ENCODE peak calls at places on chromosomes 16 and 17, in six cellular contexts. C is sigmoid colon, Y is GM23338, X is endothelial cell of umbilical vein, M is H1, O is SK-N-SH. T is an unnamed sample.

GRCh38 chr16:50591800-50592771 is 43.9 kb downstream of the NKD1 start:
- DNase-seq in C (peak), Y (peak), X (no peak), M (no peak), O (peak), T (peak)

GRCh38 chr17:7676533-7676932 is 10.8 kb downstream of the TP53 start:
- DNase-seq in C (no peak), Y (peak), X (no peak), M (no peak), O (no peak), T (no peak)

GRCh38 chr16:67169642-67170167 is 633 bp upstream of the NOL3 start:
- DNase-seq in C (no peak), Y (peak), X (peak), M (peak), O (peak), T (peak)

GRCh38 chr17:73786286-73786743 is 142.1 kb upstream of the SDK2 start:
- DNase-seq in C (no peak), Y (peak), X (no peak), M (peak), O (no peak), T (peak)

GRCh38 chr16:68973611-68974120 is 130.3 kb downstream of the TANGO6 start:
- DNase-seq in C (no peak), Y (no peak), X (no peak), M (no peak), O (no peak), T (no peak)

GRCh38 chr17:1643999-1644492 is 1.5 kb downstream of the SCARF1 start:
- DNase-seq in C (no peak), Y (no peak), X (peak), M (no peak), O (no peak), T (no peak)

GRCh38 chr17:67082110-67082509 is 37.8 kb downstream of the CACNG1 start:
- DNase-seq in C (no peak), Y (no peak), X (no peak), M (no peak), O (no peak), T (no peak)

GRCh38 chr16:67767953-67768352 is 38.4 kb downstream of the RANBP10 start:
- DNase-seq in C (no peak), Y (no peak), X (no peak), M (no peak), O (no peak), T (no peak)

GRCh38 chr17:82647593-82648164 is 565 bp downstream of the WDR45B start:
- DNase-seq in C (peak), Y (peak), X (peak), M (no peak), O (peak), T (peak)

GRCh38 chr17:81550830-81551457 is 1.2 kb downstream of the FAAP100 start:
- DNase-seq in C (no peak), Y (no peak), X (no peak), M (no peak), O (no peak), T (no peak)

GRCh38 chr16:84029297-84030096 is 13.1 kb downstream of the SLC38A8 start:
- DNase-seq in C (no peak), Y (no peak), X (no peak), M (no peak), O (no peak), T (no peak)

GRCh38 chr17:78231991-78232759 is 744 bp downstream of the TMEM235 start:
- DNase-seq in C (no peak), Y (peak), X (no peak), M (peak), O (peak), T (no peak)

DNA sequence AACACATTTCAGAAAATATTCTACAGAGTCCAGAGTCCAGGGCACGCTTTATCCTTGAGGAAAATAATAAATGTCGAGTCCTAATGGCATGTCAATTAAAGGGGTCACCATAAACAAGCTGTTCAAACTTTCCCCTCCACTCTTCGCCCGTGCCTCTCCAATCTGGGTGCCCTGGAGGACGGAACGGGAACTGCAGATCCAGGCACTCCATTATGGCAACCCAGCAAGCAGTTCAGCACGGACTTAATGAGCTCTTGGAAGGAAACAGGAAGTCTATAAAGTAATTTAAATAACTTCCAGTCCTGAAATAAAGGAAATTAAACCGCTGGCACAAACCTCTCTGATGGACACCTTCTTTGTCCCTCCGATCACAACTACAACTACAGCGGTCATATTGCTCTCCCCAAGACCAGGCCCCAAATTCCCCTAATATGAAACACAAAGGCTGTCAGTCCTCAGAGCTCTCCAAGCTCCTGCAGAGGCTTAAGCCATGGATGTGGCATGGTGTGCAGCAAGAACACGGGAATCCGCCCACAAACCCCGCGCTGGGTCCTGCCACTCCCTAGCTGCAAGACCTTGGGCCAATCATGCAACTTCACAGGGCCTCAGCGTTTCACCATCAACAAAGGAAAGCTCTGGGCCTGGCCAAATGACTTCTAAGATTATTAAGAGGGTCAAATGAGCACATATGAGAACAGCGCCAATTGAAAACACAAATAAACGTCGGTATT is 52.6 kb downstream of the ZFHX3 start:
- DNase-seq in C (no peak), Y (peak), X (no peak), M (peak), O (peak), T (peak)
- TF ChIP-seq POLR2AphosphoS5 in C (no peak), Y (no peak), X (no peak), M (no peak), O (no peak), T (no peak)

DNA sequence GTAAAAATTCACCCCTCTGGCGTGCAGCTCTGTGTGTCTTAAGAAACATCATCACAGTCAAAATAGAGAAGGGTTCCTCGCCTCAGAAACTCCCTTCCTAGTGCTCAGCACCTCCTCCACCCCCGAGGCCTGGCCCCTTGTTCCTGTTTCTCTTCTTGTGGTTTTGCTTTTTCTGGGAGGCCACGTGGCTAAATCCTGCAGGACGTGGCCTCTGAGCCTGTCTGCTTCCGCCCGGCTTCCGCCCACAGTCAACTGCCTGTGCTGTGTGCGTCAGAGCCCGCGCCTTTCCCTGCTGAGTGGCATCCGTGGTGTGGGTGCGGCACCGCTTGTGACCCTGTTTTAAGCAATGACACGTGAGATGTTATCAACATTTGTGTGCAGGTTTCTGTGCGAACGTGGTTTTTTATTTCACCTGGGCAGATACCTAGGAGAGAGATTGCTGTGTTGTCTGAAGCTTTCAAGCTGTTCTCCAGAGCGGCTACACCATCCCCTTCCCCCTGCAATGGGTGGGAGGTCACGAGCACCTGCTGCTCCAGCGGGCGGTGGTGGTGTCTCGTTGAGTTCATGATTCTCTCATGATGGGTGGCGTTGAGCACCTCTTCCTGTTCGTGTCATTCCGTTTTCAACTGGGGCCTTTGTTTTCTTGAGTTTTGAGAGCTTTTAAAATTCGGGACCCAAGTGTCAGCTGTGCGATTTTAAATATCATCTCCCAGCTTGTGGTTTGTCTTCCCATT is 21.7 kb downstream of the ACSF3 start:
- DNase-seq in C (peak), Y (no peak), X (peak), M (no peak), O (no peak), T (peak)
- H3K4me3 ChIP-seq in C (no peak), Y (no peak), X (no peak), M (no peak), O (no peak), T (peak)

DNA sequence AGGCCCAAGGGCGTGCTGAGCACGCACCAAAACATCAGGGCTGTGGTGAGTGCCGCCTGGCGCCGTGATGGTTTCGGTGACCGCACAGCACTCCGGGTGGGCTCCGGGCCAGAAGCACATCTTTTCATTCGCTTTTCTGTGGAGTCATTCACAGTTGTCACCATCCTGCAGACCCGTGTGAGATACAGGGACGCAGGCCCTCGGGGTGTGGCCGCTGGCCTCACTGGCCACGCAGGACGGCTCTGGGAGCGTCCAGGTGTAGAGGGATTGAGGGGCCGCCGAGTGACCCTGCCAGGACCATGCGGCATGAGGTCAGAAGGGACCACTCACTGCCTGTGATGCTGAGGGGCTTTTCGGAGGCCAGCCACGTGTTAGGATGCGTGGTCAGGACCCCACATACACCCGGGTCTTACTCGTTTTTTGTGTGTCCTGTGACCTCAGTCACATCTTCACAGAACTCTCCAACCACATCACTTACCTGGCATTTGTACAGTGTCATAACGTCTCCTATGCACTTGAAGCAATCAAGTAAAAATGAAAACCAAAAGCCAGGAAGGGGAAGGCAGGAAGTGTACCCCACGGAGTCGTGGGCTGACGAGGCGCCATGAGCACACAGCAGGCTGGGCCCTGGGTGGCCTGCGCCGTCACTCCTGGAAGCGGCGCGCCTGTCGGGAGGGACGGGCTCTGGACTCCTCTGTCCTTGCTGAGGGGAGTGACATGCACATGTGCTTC is 7.8 kb downstream of the ACSF3 start:
- DNase-seq in C (no peak), Y (no peak), X (no peak), M (no peak), O (no peak), T (no peak)
- TF ChIP-seq POLR2AphosphoS5 in C (no peak), Y (no peak), X (no peak), M (no peak), O (no peak), T (no peak)

GRCh38 chr16:55506708-55507107 is 2.2 kb upstream of the LPCAT2 start:
- DNase-seq in C (no peak), Y (no peak), X (no peak), M (no peak), O (no peak), T (no peak)

GRCh38 chr16:55508941-55509920 is at the start of gene LPCAT2:
- DNase-seq in C (peak), Y (peak), X (peak), M (peak), O (peak), T (peak)

GRCh38 chr16:55506083-55506482 is 2.8 kb upstream of the LPCAT2 start:
- DNase-seq in C (no peak), Y (no peak), X (no peak), M (no peak), O (no peak), T (no peak)

GRCh38 chr16:55510185-55510805 is 1.4 kb downstream of the LPCAT2 start:
- DNase-seq in C (no peak), Y (no peak), X (no peak), M (no peak), O (no peak), T (no peak)

GRCh38 chr16:55508271-55508921 is 476 bp upstream of the LPCAT2 start:
- DNase-seq in C (no peak), Y (no peak), X (no peak), M (no peak), O (no peak), T (no peak)
- H3K4me3 ChIP-seq in C (peak), Y (peak), X (no peak), M (peak), O (peak), T (peak)